ENCODE peak calls at places on chromosomes 6 and 20, in nine cellular contexts. S, Y, K, Z, A, X, R, I and U are unnamed samples.

GRCh38 chr20:15942130-15942529 is 631.1 kb downstream of the KIF16B start:
- DNase-seq in S (no peak), X (no peak), Y (no peak), K (no peak), I (peak; percentile 2), Z (no peak), A (no peak), R (no peak), U (no peak)

GRCh38 chr20:46872315-46873211 is 22.1 kb upstream of the EYA2 start:
- DNase-seq in R (no peak), K (no peak), S (no peak), I (peak; percentile 18), A (no peak), Y (no peak), Z (no peak), X (no peak), U (peak; percentile 8)

GRCh38 chr6:168865-169455 is 123.3 kb upstream of the DUSP22 start:
- DNase-seq in Y (no peak), S (no peak), A (peak; percentile 50), K (no peak), I (peak; percentile 38), R (peak; percentile 59), X (no peak), Z (no peak), U (peak; percentile 72)

GRCh38 chr20:53205046-53205445 is 232.9 kb downstream of the TSHZ2 start:
- DNase-seq in Y (no peak), A (no peak), X (no peak), S (no peak), K (no peak), I (peak; percentile 43), R (no peak), Z (no peak), U (no peak)

GRCh38 chr6:70370496-70370895 is 42.8 kb upstream of the FAM135A start:
- DNase-seq in R (no peak), A (no peak), S (no peak), I (no peak), K (no peak), Y (no peak), Z (no peak), X (no peak), U (no peak)

GRCh38 chr20:52748235-52748950 is 223.8 kb upstream of the TSHZ2 start:
- DNase-seq in K (no peak), I (no peak), Z (no peak), R (no peak), X (no peak), Y (no peak), A (no peak), S (no peak), U (peak; percentile 63)

GRCh38 chr20:62819494-62820174 is 2.8 kb downstream of the COL9A3 start:
- DNase-seq in Z (no peak), A (peak; percentile 36), R (no peak), Y (no peak), X (no peak), I (peak; percentile 36), K (no peak), S (no peak), U (peak; percentile 63)

GRCh38 chr6:11493979-11494378 is 43.6 kb upstream of the TMEM170B start:
- DNase-seq in K (no peak), Y (no peak), Z (no peak), R (no peak), X (no peak), A (peak; percentile 28), I (no peak), S (no peak), U (no peak)

GRCh38 chr20:62607366-62608217 is 34.7 kb upstream of the SLCO4A1 start:
- DNase-seq in Z (no peak), K (no peak), X (no peak), S (no peak), Y (no peak), R (no peak), A (no peak), I (no peak), U (no peak)

GRCh38 chr6:132135409-132135808 is 184.2 kb upstream of the CCN2 start:
- DNase-seq in Y (no peak), R (no peak), X (no peak), I (no peak), S (no peak), K (no peak), A (no peak), Z (no peak), U (no peak)

GRCh38 chr6:168397011-168397410 is 44.0 kb upstream of the SMOC2 start:
- DNase-seq in S (no peak), R (no peak), I (no peak), Y (no peak), A (no peak), K (no peak), X (no peak), Z (no peak), U (no peak)

GRCh38 chr6:76574746-76575145 is 502.3 kb upstream of the IMPG1 start:
- DNase-seq in Z (no peak), X (no peak), I (no peak), S (no peak), K (no peak), R (no peak), A (no peak), Y (no peak), U (no peak)

GRCh38 chr6:41288025-41288777 is 1.7 kb upstream of the TREM1 start:
- DNase-seq in S (no peak), I (no peak), Y (no peak), X (no peak), Z (no peak), R (peak; percentile 47), K (no peak), A (no peak), U (peak; percentile 74)

GRCh38 chr6:19159087-19159486 is 678.1 kb upstream of the ID4 start:
- DNase-seq in Z (no peak), I (peak; percentile 84), Y (no peak), X (no peak), K (no peak), S (no peak), A (no peak), R (no peak), U (no peak)

GRCh38 chr6:431986-432385 is 40.4 kb downstream of the IRF4 start:
- DNase-seq in A (peak; percentile 15), I (peak; percentile 23), Y (no peak), X (no peak), S (peak; percentile 44), R (no peak), K (no peak), Z (no peak), U (no peak)

GRCh38 chr6:73180718-73181619 is 44.3 kb downstream of the KHDC1L start:
- DNase-seq in I (peak; percentile 71), S (no peak), Z (peak; percentile 37), R (peak; percentile 39), A (peak; percentile 80), K (peak; percentile 44), Y (no peak), X (no peak), U (peak; percentile 86)

GRCh38 chr20:13874269-13875158 is 89.7 kb downstream of the NDUFAF5 start:
- DNase-seq in A (no peak), I (no peak), S (no peak), X (no peak), Z (no peak), Y (no peak), R (no peak), K (no peak), U (no peak)

GRCh38 chr20:45238139-45238538 is 16.2 kb downstream of the SLPI start:
- DNase-seq in Z (no peak), S (no peak), K (no peak), X (no peak), A (no peak), R (no peak), Y (no peak), I (no peak), U (no peak)

GRCh38 chr20:45230631-45231030 is 9.5 kb downstream of the SEMG2 start:
- DNase-seq in R (no peak), X (no peak), Y (no peak), I (no peak), A (no peak), Z (no peak), S (no peak), K (no peak), U (no peak)

DNA sequence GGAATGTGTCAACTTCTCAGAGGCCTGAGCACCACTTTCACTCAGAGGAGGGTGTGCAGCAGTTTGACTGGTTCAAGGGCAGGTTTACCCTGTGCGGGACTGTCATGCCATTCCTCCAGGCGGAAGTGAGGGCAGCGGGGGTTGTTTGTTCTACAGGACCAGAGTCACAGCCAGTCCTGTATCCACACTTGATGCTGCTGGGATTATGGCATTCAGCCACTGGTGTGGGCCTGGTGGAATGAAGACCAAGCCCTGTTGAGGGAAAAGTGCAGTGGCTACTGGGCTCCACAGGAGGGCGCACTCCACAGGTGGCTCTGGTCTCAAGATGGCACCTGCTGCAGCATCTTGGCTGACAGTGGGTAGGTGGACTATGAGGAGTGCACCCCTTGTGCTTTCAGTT is 14.8 kb downstream of the SEMG2 start:
- DNase-seq in I (no peak), X (no peak), Y (peak; percentile 83), A (no peak), K (no peak), Z (no peak), S (no peak), R (no peak), U (no peak)
- TF ChIP-seq CTCF in I (peak; percentile 32), X (no peak), Y (no peak), A (peak; percentile 40), K (peak; percentile 26), Z (peak; percentile 66), S (peak; percentile 24), R (peak; percentile 57), U (peak; percentile 34)

GRCh38 chr6:32108094-32108627 is 977 bp downstream of the TNXB start:
- DNase-seq in Y (no peak), S (peak; percentile 60), I (no peak), R (no peak), Z (no peak), X (peak; percentile 85), A (no peak), K (no peak), U (peak; percentile 46)
- H3K4me3 ChIP-seq in Y (peak overlapping the region; percentile 49), S (peak overlapping the region; percentile 20), I (peak overlapping the region; percentile 68), R (no peak overlapping the region), Z (no peak overlapping the region), X (peak overlapping the region; percentile 58), A (no peak overlapping the region), K (no peak overlapping the region), U (no peak overlapping the region)

DNA sequence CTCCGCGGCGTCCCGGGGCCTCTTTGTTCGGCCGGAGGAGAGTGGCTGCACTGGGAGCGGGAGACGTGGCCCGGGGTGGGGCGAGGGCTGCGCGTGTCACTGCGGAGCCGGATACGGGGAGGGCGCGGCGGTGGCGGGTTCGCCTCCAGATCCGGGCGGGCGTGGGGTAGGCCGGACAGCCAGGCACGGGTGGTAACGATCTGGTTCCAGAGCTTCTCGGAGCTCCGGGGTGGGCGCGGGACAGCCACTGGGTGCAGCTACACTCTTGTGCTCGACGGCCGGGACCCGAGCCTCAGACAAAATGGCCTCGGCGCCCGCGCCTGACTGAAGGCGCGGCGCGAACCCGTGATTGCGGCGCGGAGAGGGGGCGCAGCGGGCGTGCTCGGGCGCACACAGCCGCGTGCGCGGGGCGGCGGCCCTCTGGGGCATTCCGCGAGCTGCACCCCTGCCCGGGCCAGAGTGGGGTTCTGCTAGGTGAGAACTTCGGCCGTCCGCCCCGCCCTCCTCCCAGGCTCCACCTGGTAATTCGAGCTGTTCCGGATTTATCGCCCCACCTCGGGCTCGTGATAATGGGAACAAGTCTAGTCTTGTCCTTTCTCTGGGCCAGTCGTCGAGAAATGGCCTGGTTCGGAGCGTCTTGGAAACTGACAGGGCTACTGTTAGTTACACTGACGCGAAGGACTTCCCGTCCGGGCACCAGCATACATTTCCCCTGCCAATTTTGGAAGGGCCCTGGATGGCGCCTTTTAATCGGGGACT is 1.0 kb downstream of the LOC128125822 start:
- DNase-seq in I (peak; percentile 70), S (peak; percentile 95), K (no peak), X (peak; percentile 84), Z (peak; percentile 87), R (peak; percentile 86), A (peak; percentile 76), Y (peak; percentile 89), U (peak; percentile 81)
- TF ChIP-seq CTCF in I (no peak), S (no peak), K (no peak), X (no peak), Z (no peak), R (peak; percentile 45), A (no peak), Y (no peak), U (no peak)

GRCh38 chr6:17741507-17741906 is 34.8 kb upstream of the NUP153 start:
- DNase-seq in R (no peak), S (no peak), X (no peak), K (no peak), I (no peak), A (no peak), Y (no peak), Z (no peak), U (no peak)
- H3K4me3 ChIP-seq in R (no peak overlapping the region), S (no peak overlapping the region), X (no peak overlapping the region), K (no peak overlapping the region), I (no peak overlapping the region), A (no peak overlapping the region), Y (no peak overlapping the region), Z (no peak overlapping the region), U (no peak overlapping the region)